ENCODE peak calls at places on chromosomes 5 and 9, in seven cellular contexts. M, O, H, I, F, D and Y are unnamed samples.

GRCh38 chr5:123098767-123099513 is 9.9 kb downstream of the PRDM6 start:
- DNase-seq in M (no peak), O (no peak), H (peak; percentile 64), I (no peak), F (peak; percentile 31), D (no peak), Y (no peak)

GRCh38 chr5:40236001-40236400 is 443.7 kb upstream of the PTGER4 start:
- DNase-seq in M (no peak), O (no peak), H (no peak), I (no peak), F (peak; percentile 21), D (no peak), Y (no peak)

GRCh38 chr9:70315389-70315788 is 56.6 kb downstream of the SMC5 start:
- DNase-seq in M (no peak), O (no peak), H (no peak), I (no peak), F (peak; percentile 59), D (no peak), Y (peak; percentile 45)

GRCh38 chr5:178279723-178280438 is 47.3 kb upstream of the PHYKPL start:
- DNase-seq in M (peak; percentile 90), O (peak; percentile 88), H (peak; percentile 97), I (peak; percentile 95), F (peak; percentile 76), D (peak; percentile 92), Y (peak; percentile 41)

GRCh38 chr9:114336157-114336556 is 6.5 kb downstream of the ORM2 start:
- DNase-seq in M (no peak), O (no peak), H (no peak), I (no peak), F (no peak), D (no peak), Y (no peak)

GRCh38 chr9:33105939-33106338 is 29.5 kb upstream of the SMU1 start:
- DNase-seq in M (no peak), O (no peak), H (no peak), I (no peak), F (no peak), D (no peak), Y (no peak)

GRCh38 chr5:138371454-138371853 is 19.0 kb downstream of the KDM3B start:
- DNase-seq in M (no peak), O (no peak), H (no peak), I (no peak), F (no peak), D (no peak), Y (no peak)

GRCh38 chr5:54275361-54275760 is 35.0 kb downstream of the ARL15 start:
- DNase-seq in M (no peak), O (no peak), H (no peak), I (no peak), F (peak; percentile 13), D (no peak), Y (no peak)

GRCh38 chr9:32991895-32992595 is 9.4 kb downstream of the APTX start:
- DNase-seq in M (peak; percentile 33), O (no peak), H (no peak), I (no peak), F (no peak), D (peak; percentile 69), Y (no peak)

GRCh38 chr5:84549054-84549453 is 164.4 kb upstream of the EDIL3 start:
- DNase-seq in M (no peak), O (no peak), H (no peak), I (no peak), F (no peak), D (no peak), Y (no peak)

GRCh38 chr5:116437351-116437705 is 137.3 kb downstream of the SEMA6A start:
- DNase-seq in M (no peak), O (no peak), H (peak; percentile 51), I (no peak), F (no peak), D (no peak), Y (no peak)

GRCh38 chr9:17597977-17598376 is 19.1 kb downstream of the SH3GL2 start:
- DNase-seq in M (no peak), O (no peak), H (no peak), I (no peak), F (no peak), D (no peak), Y (no peak)

DNA sequence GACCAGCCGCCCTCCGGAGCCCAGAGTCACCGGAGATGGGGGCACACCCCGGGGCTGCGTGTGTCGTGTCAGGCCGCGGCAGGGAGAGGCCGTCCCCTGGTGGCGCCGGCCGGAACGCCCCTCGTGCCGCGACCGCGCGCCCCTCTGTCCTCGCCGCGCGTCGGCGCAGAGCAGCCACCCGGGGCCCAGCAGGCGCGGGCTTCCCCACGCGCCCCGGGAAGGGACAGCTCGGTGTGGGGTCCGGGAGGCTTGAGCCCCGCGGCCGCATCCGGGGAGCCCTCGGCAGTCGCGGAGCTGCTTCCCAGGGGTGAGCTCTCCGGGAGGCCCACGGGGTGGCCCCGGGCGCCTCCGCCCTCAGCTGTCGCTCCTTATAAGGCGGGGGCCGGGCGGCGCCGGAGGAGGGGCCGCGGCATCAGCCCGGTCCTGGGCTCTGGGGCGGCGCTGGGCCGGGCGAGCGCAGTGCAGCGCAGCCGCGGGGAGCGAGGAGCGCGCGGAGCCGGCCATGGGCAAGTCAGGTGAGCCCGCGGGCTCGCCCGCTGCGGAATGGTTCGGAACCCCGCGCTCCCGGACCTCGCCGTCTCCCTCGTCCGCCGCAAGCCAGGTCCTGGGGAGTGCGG is at the start of gene GLIPR2:
- DNase-seq in M (peak; percentile 84), O (peak; percentile 84), H (peak; percentile 84), I (peak; percentile 47), F (peak; percentile 66), D (peak; percentile 88), Y (peak; percentile 37)
- TF ChIP-seq CTCF in M (peak; percentile 13), O (no peak), H (peak; percentile 60), I (no peak), F (no peak), D (peak; percentile 6), Y (peak; percentile 72)

GRCh38 chr5:61468483-61468865 is 136.4 kb downstream of the ZSWIM6 start:
- DNase-seq in M (no peak), O (no peak), H (no peak), I (no peak), F (peak; percentile 17), D (no peak), Y (no peak)
- TF ChIP-seq CTCF in M (no peak), O (peak; percentile 2), H (peak; percentile 52), I (peak; percentile 29), F (no peak), D (no peak), Y (peak; percentile 54)

GRCh38 chr9:93036887-93037475 is 21.5 kb upstream of the SUSD3 start:
- DNase-seq in M (no peak), O (no peak), H (no peak), I (no peak), F (no peak), D (no peak), Y (no peak)
- TF ChIP-seq CTCF in M (no peak), O (no peak), H (peak; percentile 60), I (no peak), F (no peak), D (no peak), Y (peak; percentile 27)

GRCh38 chr5:150429410-150429873 is 16.7 kb upstream of the CD74 start:
- DNase-seq in M (no peak), O (no peak), H (no peak), I (no peak), F (no peak), D (no peak), Y (no peak)
- TF ChIP-seq CTCF in M (no peak), O (no peak), H (no peak), I (no peak), F (no peak), D (no peak), Y (no peak)

GRCh38 chr9:89495824-89496555 is 1.9 kb downstream of the SEMA4D start:
- DNase-seq in M (peak; percentile 24), O (no peak), H (no peak), I (no peak), F (no peak), D (no peak), Y (no peak)

GRCh38 chr9:89493181-89493580 is 4.7 kb downstream of the SEMA4D start:
- DNase-seq in M (no peak), O (no peak), H (no peak), I (no peak), F (no peak), D (no peak), Y (no peak)

GRCh38 chr9:89493671-89494070 is 4.2 kb downstream of the SEMA4D start:
- DNase-seq in M (no peak), O (no peak), H (no peak), I (no peak), F (no peak), D (no peak), Y (no peak)

GRCh38 chr9:89492586-89492985 is 5.3 kb downstream of the SEMA4D start:
- DNase-seq in M (no peak), O (no peak), H (no peak), I (no peak), F (no peak), D (no peak), Y (no peak)

DNA sequence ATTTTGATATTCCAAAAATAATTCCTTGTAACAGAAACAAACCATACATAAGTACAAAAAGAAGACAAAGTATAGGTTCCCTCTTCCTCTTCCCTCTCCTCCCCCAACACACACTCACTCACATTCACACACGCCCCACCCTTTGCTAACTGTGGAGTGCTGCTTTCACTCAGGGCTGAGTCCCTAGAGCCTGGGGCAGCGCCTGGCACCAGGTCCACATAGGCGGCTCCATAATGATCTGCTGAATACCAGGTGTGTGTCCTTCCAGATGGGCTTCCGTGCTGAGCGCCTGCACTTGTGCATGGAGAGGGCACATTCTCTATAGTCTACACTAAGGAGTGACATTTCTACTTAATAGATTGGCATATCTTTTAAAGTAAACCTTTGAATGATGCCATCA is 3.7 kb downstream of the SEMA4D start:
- DNase-seq in M (peak; percentile 50), O (no peak), H (no peak), I (no peak), F (no peak), D (no peak), Y (no peak)
- TF ChIP-seq CTCF in M (no peak), O (no peak), H (no peak), I (no peak), F (no peak), D (no peak), Y (no peak)

GRCh38 chr9:99563364-99563763 is 258.3 kb upstream of the NR4A3 start:
- DNase-seq in M (no peak), O (no peak), H (no peak), I (no peak), F (no peak), D (no peak), Y (no peak)
- TF ChIP-seq CTCF in M (no peak), O (no peak), H (peak; percentile 43), I (peak; percentile 38), F (no peak), D (no peak), Y (peak; percentile 51)

DNA sequence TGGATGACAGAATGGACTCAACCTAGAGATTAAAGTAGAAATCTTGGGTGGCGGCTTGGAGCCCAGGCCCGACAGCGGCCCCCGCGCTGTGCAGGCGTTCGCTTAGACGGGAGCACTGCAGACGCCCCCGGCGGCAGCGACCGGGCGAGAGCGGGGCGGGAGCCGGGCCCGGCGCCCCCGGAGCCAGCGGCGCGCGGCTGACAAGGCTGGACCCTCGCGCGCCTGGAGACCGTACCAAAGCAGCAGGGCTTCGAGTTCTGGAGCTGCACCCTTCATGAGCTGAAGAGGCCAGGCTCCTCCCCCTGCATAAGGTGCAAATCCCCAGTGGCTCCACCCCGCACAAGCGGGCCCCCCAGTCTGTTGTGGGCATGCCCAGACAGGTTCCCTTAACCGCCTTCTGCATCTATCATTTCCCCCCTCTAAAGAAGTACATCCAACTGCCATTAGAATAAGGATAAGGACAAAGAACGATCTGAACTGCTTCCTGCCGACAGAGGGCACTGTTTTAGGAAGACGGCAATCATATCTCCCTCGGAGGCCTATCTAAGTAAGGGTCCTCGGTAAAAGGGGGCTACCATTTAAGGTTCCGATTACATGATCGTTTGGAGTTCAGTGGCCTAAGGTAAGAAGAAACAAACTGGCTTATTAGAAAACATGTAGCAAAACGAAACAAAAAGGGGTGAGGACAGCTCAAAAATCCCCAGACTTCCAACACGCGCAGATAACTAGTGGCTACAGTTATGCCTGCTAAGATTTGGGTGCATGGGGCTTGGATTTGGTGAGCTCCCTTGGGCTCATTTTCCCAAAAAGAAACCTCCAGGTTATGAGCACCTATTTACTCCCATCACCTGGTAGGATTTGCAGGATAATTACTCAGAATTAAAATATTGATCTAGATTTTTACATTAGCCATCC is 66.3 kb downstream of the RGMB start:
- DNase-seq in M (no peak), O (no peak), H (peak; percentile 48), I (no peak), F (peak; percentile 34), D (no peak), Y (no peak)
- TF ChIP-seq CTCF in M (no peak), O (peak; percentile 15), H (peak; percentile 67), I (no peak), F (peak; percentile 44), D (peak; percentile 45), Y (peak; percentile 63)